ENCODE peak calls at places on chromosomes 6 and 20, in six cellular contexts. I is mesenchymal stem cell, M is right cardiac atrium, V is GM23248, Q is tibial nerve, Y is cardiac muscle cell. J is an unnamed sample.

GRCh38 chr20:38060536-38060935 is 27.0 kb downstream of the RPRD1B start:
- DNase-seq in I (peak; percentile 35), M (no peak), V (peak; percentile 11), Q (no peak), Y (no peak), J (no peak)

GRCh38 chr6:52328721-52329120 is 33.2 kb upstream of the PAQR8 start:
- DNase-seq in I (no peak), M (no peak), V (no peak), Q (no peak), Y (no peak), J (no peak)

GRCh38 chr6:169249057-169249456 is 4.6 kb downstream of the THBS2 start:
- DNase-seq in I (no peak), M (no peak), V (no peak), Q (no peak), Y (no peak), J (no peak)

GRCh38 chr20:63587256-63587655 is 13.2 kb upstream of the HELZ2 start:
- DNase-seq in I (no peak), M (no peak), V (no peak), Q (no peak), Y (no peak), J (no peak)

GRCh38 chr6:142035890-142036289 is 96.8 kb upstream of the GJE1 start:
- DNase-seq in I (no peak), M (no peak), V (no peak), Q (no peak), Y (no peak), J (no peak)

GRCh38 chr20:33552519-33552918 is 62.6 kb downstream of the CBFA2T2 start:
- DNase-seq in I (no peak), M (no peak), V (no peak), Q (no peak), Y (no peak), J (no peak)

GRCh38 chr20:13644010-13644409 is 5.3 kb upstream of the TASP1 start:
- DNase-seq in I (peak; percentile 6), M (no peak), V (peak; percentile 55), Q (no peak), Y (no peak), J (no peak)

GRCh38 chr20:17969884-17970409 is 1.1 kb downstream of the MGME1 start:
- DNase-seq in I (no peak), M (peak; percentile 67), V (peak; percentile 76), Q (peak; percentile 29), Y (peak; percentile 37), J (peak; percentile 60)

GRCh38 chr6:27889628-27890315 is 22.4 kb downstream of the OR2B2 start:
- DNase-seq in I (peak; percentile 18), M (no peak), V (no peak), Q (no peak), Y (no peak), J (no peak)

GRCh38 chr20:34473262-34473883 is 42.8 kb upstream of the DYNLRB1 start:
- DNase-seq in I (peak; percentile 38), M (peak; percentile 78), V (peak; percentile 86), Q (peak; percentile 22), Y (peak; percentile 70), J (no peak)

GRCh38 chr6:158911746-158912158 is 88.2 kb downstream of the RSPH3 start:
- DNase-seq in I (no peak), M (no peak), V (no peak), Q (no peak), Y (no peak), J (no peak)

GRCh38 chr20:47031821-47032220 is 137.2 kb downstream of the EYA2 start:
- DNase-seq in I (no peak), M (no peak), V (no peak), Q (no peak), Y (no peak), J (no peak)

GRCh38 chr20:31815408-31816188 is 3.6 kb upstream of the MYLK2 start:
- DNase-seq in I (peak; percentile 35), M (no peak), V (peak; percentile 47), Q (no peak), Y (peak; percentile 17), J (no peak)

GRCh38 chr6:157443066-157443800 is 62.2 kb downstream of the ZDHHC14 start:
- DNase-seq in I (peak; percentile 65), M (no peak), V (peak; percentile 67), Q (no peak), Y (no peak), J (no peak)

GRCh38 chr6:134590449-134590848 is 272.5 kb upstream of the SGK1 start:
- DNase-seq in I (no peak), M (no peak), V (peak; percentile 89), Q (no peak), Y (no peak), J (no peak)

GRCh38 chr6:41531591-41532582 is 14.3 kb upstream of the FOXP4 start:
- DNase-seq in I (peak; percentile 78), M (no peak), V (peak; percentile 90), Q (no peak), Y (no peak), J (no peak)

GRCh38 chr6:29942275-29943052 is at the start of gene HLA-A:
- DNase-seq in I (peak; percentile 99), M (peak; percentile 97), V (peak; percentile 97), Q (peak; percentile 92), Y (peak; percentile 94), J (peak; percentile 95)

GRCh38 chr20:61951695-61952533 is 113.8 kb downstream of the TAF4 start:
- DNase-seq in I (peak; percentile 30), M (no peak), V (peak; percentile 17), Q (no peak), Y (peak; percentile 91), J (peak; percentile 28)

GRCh38 chr20:44098256-44098630 is 88.7 kb downstream of the JPH2 start:
- DNase-seq in I (no peak), M (no peak), V (no peak), Q (no peak), Y (no peak), J (no peak)

GRCh38 chr6:14381225-14381887 is 263.8 kb downstream of the CD83 start:
- DNase-seq in I (no peak), M (no peak), V (no peak), Q (no peak), Y (no peak), J (no peak)

GRCh38 chr6:140858381-140858971 is 1274.2 kb upstream of the GJE1 start:
- DNase-seq in I (peak; percentile 50), M (no peak), V (peak; percentile 48), Q (no peak), Y (no peak), J (no peak)

GRCh38 chr6:147381734-147382133 is 126.8 kb upstream of the SAMD5 start:
- DNase-seq in I (no peak), M (no peak), V (peak; percentile 83), Q (no peak), Y (no peak), J (no peak)

GRCh38 chr6:109121411-109121810 is 26.1 kb downstream of the CEP57L1 start:
- DNase-seq in I (no peak), M (no peak), V (peak; percentile 10), Q (no peak), Y (no peak), J (no peak)

GRCh38 chr6:7691675-7692452 is 34.0 kb upstream of the BMP6 start:
- DNase-seq in I (peak; percentile 34), M (no peak), V (peak; percentile 88), Q (no peak), Y (no peak), J (no peak)

GRCh38 chr6:13908955-13909381 is 15.8 kb upstream of the RNF182 start:
- DNase-seq in I (peak; percentile 77), M (peak; percentile 56), V (peak; percentile 79), Q (peak; percentile 15), Y (peak; percentile 69), J (no peak)

GRCh38 chr6:150201791-150202329 is 59.0 kb downstream of the PPP1R14C start:
- DNase-seq in I (no peak), M (no peak), V (no peak), Q (no peak), Y (no peak), J (no peak)

GRCh38 chr6:20212392-20213111 is at the start of gene MBOAT1:
- DNase-seq in I (peak; percentile 95), M (peak; percentile 98), V (peak; percentile 97), Q (peak; percentile 77), Y (peak; percentile 94), J (peak; percentile 94)

GRCh38 chr6:35108309-35108885 is 32.7 kb downstream of the TCP11 start:
- DNase-seq in I (no peak), M (no peak), V (no peak), Q (no peak), Y (no peak), J (no peak)
- H3K4me3 ChIP-seq in I (no peak overlapping the region), M (no peak overlapping the region), V (no peak overlapping the region), Q (no peak overlapping the region), Y (no peak overlapping the region), J (no peak overlapping the region)

GRCh38 chr6:31689249-31690110 is 8.6 kb upstream of the LY6G5C start:
- DNase-seq in I (no peak), M (no peak), V (peak; percentile 25), Q (no peak), Y (no peak), J (no peak)

GRCh38 chr6:31690231-31691077 is 9.6 kb upstream of the LY6G5C start:
- DNase-seq in I (no peak), M (no peak), V (no peak), Q (no peak), Y (no peak), J (no peak)

GRCh38 chr6:31686483-31686882 is 5.6 kb upstream of the LY6G5C start:
- DNase-seq in I (no peak), M (no peak), V (no peak), Q (no peak), Y (no peak), J (no peak)

GRCh38 chr6:31687321-31687720 is 6.5 kb upstream of the LY6G5C start:
- DNase-seq in I (no peak), M (no peak), V (no peak), Q (no peak), Y (no peak), J (no peak)

DNA sequence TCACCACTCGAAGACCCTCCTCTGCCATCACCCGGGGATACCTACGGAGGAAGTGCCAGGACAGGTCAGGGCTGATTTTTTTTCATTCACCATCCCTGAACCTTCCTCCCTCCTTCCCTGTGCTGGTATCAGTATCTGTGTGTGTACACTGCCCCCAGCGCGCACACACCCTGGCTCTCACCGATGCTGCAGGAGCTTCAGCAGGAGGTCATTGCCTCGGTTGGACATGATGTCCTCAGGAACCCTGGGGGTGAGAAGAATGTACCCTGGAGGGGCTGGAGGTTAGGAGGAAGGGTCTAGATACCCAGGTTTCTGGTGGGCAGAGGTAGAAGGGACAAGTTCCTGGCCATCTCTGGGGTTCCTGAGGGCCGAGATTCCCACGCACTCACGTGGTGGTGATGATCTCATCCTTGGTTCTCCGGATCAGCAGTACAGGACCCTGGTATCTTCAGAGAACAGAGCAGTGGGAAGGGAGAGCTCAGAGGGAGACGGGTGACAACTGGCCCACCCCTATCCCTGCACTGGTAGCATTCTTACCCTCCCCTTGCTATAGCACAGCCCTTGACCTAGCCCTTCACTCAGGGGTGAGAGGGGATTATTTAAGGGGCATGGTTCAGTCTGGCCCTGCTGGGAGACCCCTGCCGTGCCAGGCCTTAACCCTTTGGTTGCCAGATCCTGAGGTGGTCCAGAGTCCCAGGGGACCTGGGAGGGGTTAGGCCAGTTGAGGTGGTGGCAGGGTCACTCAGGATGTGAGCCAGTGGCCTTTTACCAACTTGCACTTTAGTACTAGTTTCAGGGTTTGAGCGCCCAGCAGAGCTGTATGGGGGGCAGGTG is 7.2 kb upstream of the LY6G5C start:
- DNase-seq in I (no peak), M (no peak), V (no peak), Q (no peak), Y (no peak), J (no peak)
- H3K27ac ChIP-seq in I (no peak overlapping the region), M (no peak overlapping the region), V (no peak overlapping the region), Q (no peak overlapping the region), Y (no peak overlapping the region), J (no peak overlapping the region)

GRCh38 chr6:144877118-144877517 is 592.0 kb downstream of the UTRN start:
- DNase-seq in I (no peak), M (no peak), V (no peak), Q (no peak), Y (no peak), J (no peak)
- H3K4me3 ChIP-seq in I (no peak overlapping the region), M (no peak overlapping the region), V (no peak overlapping the region), Q (no peak overlapping the region), Y (no peak overlapping the region), J (no peak overlapping the region)

GRCh38 chr6:45422541-45423110 is 44.9 kb upstream of the SUPT3H start:
- DNase-seq in I (peak; percentile 74), M (peak; percentile 52), V (peak; percentile 73), Q (no peak), Y (peak; percentile 36), J (peak; percentile 61)
- H3K27ac ChIP-seq in I (peak overlapping the region; percentile 96), M (no peak overlapping the region), V (peak overlapping the region; percentile 80), Q (peak overlapping the region; percentile 91), Y (no peak overlapping the region), J (peak overlapping the region; percentile 78)

J was measured in lower lobe of right lung.